ENCODE peak calls at places on chromosome 3, in five cellular contexts. K is HCT116, S is left ventricle myocardium inferior, D is tibial nerve, F is right cardiac atrium. R is an unnamed sample. For H3K4me1, the result is how much of the 10 kb centered on the place peaks cover.

GRCh38 chr3:183306798-183307671 is 54.0 kb downstream of the B3GNT5 start:
- DNase-seq in D (peak), S (peak), F (peak), K (no peak), R (no peak)

GRCh38 chr3:5017953-5018531 is 38.8 kb downstream of the BHLHE40 start:
- DNase-seq in S (peak), D (peak), F (peak), K (no peak), R (no peak)

GRCh38 chr3:180855364-180855763 is 57.1 kb upstream of the FXR1 start:
- DNase-seq in F (no peak), D (no peak), S (no peak), K (peak), R (no peak)

GRCh38 chr3:67459131-67459530 is 195.3 kb downstream of the SUCLG2 start:
- DNase-seq in K (no peak), S (no peak), D (no peak), F (no peak), R (no peak)

GRCh38 chr3:44886561-44886960 is 12.2 kb downstream of the TGM4 start:
- DNase-seq in D (no peak), S (no peak), F (no peak), K (no peak), R (peak)

GRCh38 chr3:13092621-13093339 is 19.6 kb upstream of the IQSEC1 start:
- DNase-seq in D (peak), F (peak), K (no peak), S (peak), R (no peak)

GRCh38 chr3:121883507-121883906 is 10.7 kb upstream of the SLC15A2 start:
- DNase-seq in K (peak), D (no peak), S (no peak), F (no peak), R (no peak)

GRCh38 chr3:196181127-196181546 is 30.1 kb downstream of the ZDHHC19 start:
- DNase-seq in D (no peak), F (no peak), K (no peak), S (no peak), R (no peak)

GRCh38 chr3:186152889-186153292 is 44.0 kb upstream of the ETV5 start:
- DNase-seq in S (no peak), D (no peak), K (no peak), F (no peak), R (no peak)

GRCh38 chr3:77081240-77081661 is 41.4 kb downstream of the ROBO2 start:
- DNase-seq in D (no peak), K (no peak), F (peak), S (peak), R (peak)

GRCh38 chr3:150184426-150185071 is 213.9 kb upstream of the PFN2 start:
- DNase-seq in D (no peak), F (no peak), K (no peak), S (no peak), R (no peak)

GRCh38 chr3:76442374-76442915 is 597.5 kb upstream of the ROBO2 start:
- DNase-seq in D (no peak), K (no peak), F (no peak), S (no peak), R (no peak)

GRCh38 chr3:189340680-189341460 is 169.1 kb downstream of the TPRG1 start:
- DNase-seq in F (no peak), D (no peak), S (no peak), K (peak), R (no peak)

GRCh38 chr3:14440531-14441239 is 38.3 kb downstream of the SLC6A6 start:
- DNase-seq in S (no peak), K (no peak), D (no peak), F (peak), R (no peak)

GRCh38 chr3:100737334-100737733 is 28.0 kb downstream of the TFG start:
- DNase-seq in K (no peak), S (no peak), F (no peak), D (no peak), R (no peak)

GRCh38 chr3:188558343-188559068 is 404.5 kb downstream of the LPP start:
- DNase-seq in D (no peak), K (no peak), S (no peak), F (no peak), R (no peak)

GRCh38 chr3:171556574-171557145 is 96.5 kb upstream of the TNIK start:
- DNase-seq in D (no peak), S (no peak), F (no peak), K (no peak), R (no peak)

GRCh38 chr3:78101363-78101762 is 1061.5 kb downstream of the ROBO2 start:
- DNase-seq in F (no peak), D (no peak), S (no peak), K (no peak), R (no peak)

GRCh38 chr3:172832983-172833382 is 82.5 kb downstream of the ECT2 start:
- DNase-seq in S (no peak), D (no peak), K (no peak), F (no peak), R (no peak)

GRCh38 chr3:102447272-102447671 is 12.5 kb downstream of the ZPLD1 start:
- DNase-seq in D (no peak), S (no peak), F (no peak), K (no peak), R (no peak)

GRCh38 chr3:29643034-29643425 is 362.2 kb downstream of the RBMS3 start:
- DNase-seq in S (no peak), D (no peak), F (no peak), K (no peak), R (no peak)

GRCh38 chr3:194989251-194989650 is 281.7 kb downstream of the XXYLT1 start:
- DNase-seq in K (no peak), S (no peak), F (no peak), D (no peak), R (no peak)

GRCh38 chr3:72679540-72680198 is 168.6 kb downstream of the SHQ1 start:
- DNase-seq in K (no peak), S (no peak), D (no peak), F (no peak), R (no peak)

GRCh38 chr3:43862992-43863805 is 172.5 kb downstream of the ABHD5 start:
- DNase-seq in F (no peak), K (no peak), D (no peak), S (no peak), R (no peak)

GRCh38 chr3:42684632-42685362 is 540 bp upstream of the KLHL40 start:
- DNase-seq in F (no peak), D (no peak), K (no peak), S (no peak), R (no peak)

GRCh38 chr3:169244119-169244864 is 419.2 kb downstream of the MECOM start:
- DNase-seq in K (no peak), F (no peak), D (no peak), S (no peak), R (no peak)

GRCh38 chr3:32401141-32401540 is 9.5 kb downstream of the CMTM7 start:
- DNase-seq in K (no peak), S (no peak), F (no peak), D (no peak), R (no peak)
- H3K4me1 ChIP-seq in K (half or more), S (under half), F (under half), D (under half), R (under half)

GRCh38 chr3:53753518-53754183 is 92.6 kb downstream of the CHDH start:
- DNase-seq in K (no peak), F (no peak), S (no peak), D (no peak), R (no peak)

GRCh38 chr3:53747559-53747958 is 98.7 kb downstream of the CHDH start:
- DNase-seq in K (no peak), F (no peak), S (no peak), D (no peak), R (no peak)

GRCh38 chr3:53749428-53749827 is 96.8 kb downstream of the CHDH start:
- DNase-seq in D (no peak), K (no peak), S (no peak), F (no peak), R (no peak)

GRCh38 chr3:53748512-53749271 is 97.5 kb downstream of the CHDH start:
- DNase-seq in F (no peak), K (no peak), S (no peak), D (no peak), R (no peak)

DNA sequence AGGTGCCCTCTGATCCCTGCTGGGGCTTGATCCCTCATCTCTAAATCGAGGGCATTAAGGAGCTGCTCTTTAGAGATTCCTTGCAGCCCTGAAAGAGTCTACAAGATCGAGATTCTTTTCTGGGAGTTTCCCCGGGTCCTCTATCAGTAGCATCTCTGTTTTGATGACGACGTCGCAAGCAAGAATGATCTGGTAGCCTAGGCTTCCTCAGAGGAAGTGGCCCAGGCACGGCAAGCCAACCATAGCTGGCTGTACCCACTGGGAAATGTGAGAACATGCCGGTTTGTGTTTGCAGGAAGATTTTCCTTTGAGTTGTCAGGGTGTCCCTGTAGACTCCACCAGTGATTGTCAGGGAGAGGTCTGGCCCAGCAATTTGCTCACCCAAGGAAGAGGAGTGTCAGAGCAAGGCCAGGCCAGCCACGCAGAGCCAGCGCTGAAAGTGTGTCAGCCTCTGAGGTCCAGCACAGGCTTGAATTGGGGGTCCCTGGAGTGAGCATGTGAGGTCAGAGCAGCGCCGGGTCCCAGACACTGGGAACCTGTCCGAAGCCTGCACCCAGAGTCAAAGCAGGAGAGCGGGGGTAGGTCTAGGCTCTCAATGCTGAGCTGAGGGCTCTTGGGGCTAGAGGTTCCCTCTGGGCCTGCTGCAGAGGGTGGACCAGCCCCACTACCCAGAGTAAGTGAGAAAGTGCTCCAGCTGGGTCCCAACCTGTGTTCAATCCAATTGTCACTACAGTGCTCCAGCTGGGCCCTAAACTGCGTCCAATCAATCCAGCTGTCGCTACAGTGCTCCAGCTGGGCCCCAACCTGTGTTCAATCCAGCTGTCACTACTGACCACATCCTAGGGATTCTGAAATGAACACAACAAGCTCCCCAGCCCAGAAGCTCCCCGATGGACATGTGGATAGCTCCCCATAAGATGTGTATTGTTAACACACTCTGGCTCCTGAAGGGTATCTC is 95.7 kb downstream of the CHDH start:
- DNase-seq in S (peak), F (peak), D (no peak), K (no peak), R (no peak)
- H3K4me1 ChIP-seq in S (under half), F (under half), D (under half), K (under half), R (under half)

GRCh38 chr3:197337214-197337613 is 38.8 kb upstream of the DLG1 start:
- DNase-seq in F (no peak), D (no peak), S (no peak), K (no peak), R (no peak)

GRCh38 chr3:197338586-197338985 is 40.2 kb upstream of the DLG1 start:
- DNase-seq in S (no peak), D (no peak), K (no peak), F (no peak), R (no peak)

GRCh38 chr3:197336348-197336747 is 37.9 kb upstream of the DLG1 start:
- DNase-seq in S (no peak), D (no peak), F (no peak), K (no peak), R (no peak)

GRCh38 chr3:197335428-197336132 is 37.2 kb upstream of the DLG1 start:
- DNase-seq in D (no peak), S (no peak), K (no peak), F (no peak), R (no peak)

DNA sequence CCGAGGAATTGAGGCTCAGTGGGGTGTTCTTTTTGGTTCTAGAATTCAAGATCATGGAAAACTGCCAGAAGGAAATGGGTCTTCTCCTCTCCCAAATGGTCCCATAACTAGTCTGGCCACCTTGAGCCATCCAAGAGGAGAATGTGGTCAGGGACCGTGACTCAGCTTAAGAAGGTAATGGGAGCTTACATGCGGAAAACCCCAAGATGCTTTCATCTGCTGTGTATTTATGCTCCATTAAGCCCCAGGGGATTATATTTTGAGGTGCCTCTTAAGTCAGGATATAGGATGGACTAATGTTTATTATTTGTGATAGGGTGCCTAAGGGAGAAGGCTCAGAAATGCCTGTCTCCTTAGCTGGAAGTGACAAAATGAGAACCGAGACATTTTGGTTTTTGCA is 39.2 kb upstream of the DLG1 start:
- DNase-seq in D (no peak), K (no peak), S (no peak), F (no peak), R (no peak)
- H3K4me1 ChIP-seq in D (under half), K (under half), S (under half), F (under half), R (under half)

GRCh38 chr3:58013973-58014649 is 5.9 kb downstream of the FLNB start:
- DNase-seq in K (no peak), D (peak), F (peak), S (peak), R (no peak)
- H3K4me1 ChIP-seq in K (under half), D (under half), F (under half), S (half or more), R (half or more)

GRCh38 chr3:56776551-56776950 is 25.2 kb downstream of the ARHGEF3 start:
- DNase-seq in F (no peak), K (no peak), S (no peak), D (no peak), R (no peak)

GRCh38 chr3:56780935-56781334 is 20.8 kb downstream of the ARHGEF3 start:
- DNase-seq in D (no peak), S (no peak), F (no peak), K (no peak), R (no peak)

GRCh38 chr3:56781762-56782161 is 20.0 kb downstream of the ARHGEF3 start:
- DNase-seq in K (no peak), S (no peak), D (no peak), F (no peak), R (no peak)

GRCh38 chr3:56775931-56776461 is 25.8 kb downstream of the ARHGEF3 start:
- DNase-seq in F (no peak), S (no peak), D (no peak), K (no peak), R (no peak)

DNA sequence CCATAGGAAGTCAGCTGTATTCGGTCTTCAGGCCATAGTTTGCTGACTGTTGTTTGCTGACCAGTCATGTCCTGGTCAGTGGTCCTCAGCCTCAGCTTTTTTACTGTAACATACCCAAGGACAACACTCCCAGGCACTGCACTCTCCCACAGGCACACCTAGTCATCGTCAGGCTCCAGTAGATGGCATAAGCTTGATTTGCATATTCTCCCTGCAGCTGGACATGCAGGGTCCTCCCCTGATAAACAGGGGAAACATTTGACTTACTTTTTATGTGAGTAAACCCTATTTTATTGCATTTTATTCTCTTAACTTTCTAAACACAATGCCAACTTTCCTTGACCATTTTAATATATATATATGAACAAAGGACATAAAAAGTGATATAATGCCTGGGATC is 22.8 kb downstream of the ARHGEF3 start:
- DNase-seq in S (no peak), D (no peak), F (no peak), K (no peak), R (no peak)
- H3K4me1 ChIP-seq in S (half or more), D (under half), F (under half), K (under half), R (under half)

GRCh38 chr3:141077631-141078030 is 26.5 kb downstream of the SPSB4 start:
- DNase-seq in F (no peak), D (no peak), K (no peak), S (no peak), R (no peak)
- H3K4me1 ChIP-seq in F (under half), D (under half), K (under half), S (under half), R (under half)

DNA sequence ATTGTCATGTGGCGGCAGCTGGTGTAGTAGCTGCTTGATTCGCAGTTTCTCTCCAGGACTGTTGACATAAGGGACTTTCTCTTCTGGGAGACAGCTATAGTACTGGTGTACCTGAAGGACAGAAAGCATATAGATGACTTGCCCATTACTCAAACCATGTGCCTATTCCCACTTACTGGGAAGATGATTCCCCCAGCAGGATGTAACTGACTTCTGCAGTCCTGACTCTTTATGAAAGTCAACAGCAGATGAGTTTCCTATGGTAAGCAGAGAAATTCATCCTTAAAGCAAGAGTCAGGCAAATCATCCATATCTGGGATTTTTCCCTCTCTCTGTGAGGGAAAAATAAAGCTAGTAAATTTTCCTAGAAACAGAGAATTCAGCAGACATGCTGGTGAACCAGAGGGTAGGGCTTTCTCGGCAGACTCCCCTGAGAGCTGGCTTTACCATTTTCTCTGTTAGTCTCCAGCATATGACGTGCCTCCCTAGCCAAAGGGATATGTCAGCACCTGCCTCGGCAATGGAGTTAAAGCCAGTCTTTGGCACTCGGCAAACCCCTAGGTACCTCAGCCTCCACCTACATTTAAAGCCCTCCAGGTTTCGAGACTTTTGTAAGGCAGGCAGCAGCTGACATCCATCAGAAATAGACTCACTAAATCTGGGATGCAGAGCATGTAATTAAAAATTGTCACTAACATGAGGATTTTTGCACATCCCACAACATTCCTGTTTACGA is 62.1 kb downstream of the PRICKLE2 start:
- DNase-seq in F (no peak), S (no peak), D (no peak), K (no peak), R (no peak)
- H3K4me1 ChIP-seq in F (under half), S (half or more), D (under half), K (under half), R (half or more)